ENCODE peak calls at places on chromosomes 11 and 22, in five cellular contexts. I is HFF-Myc, D is right lobe of liver, Y is ovary, R is heart right ventricle. V is an unnamed sample.

GRCh38 chr11:126925321-126926093 is 75.1 kb downstream of the KIRREL3 start:
- DNase-seq in R (no peak), I (no peak), D (no peak), Y (no peak), V (no peak)

GRCh38 chr11:111765320-111765983 is 737 bp downstream of the PPP2R1B start:
- DNase-seq in R (no peak), D (no peak), I (no peak), Y (no peak), V (no peak)

GRCh38 chr11:130414107-130415088 is 14.0 kb downstream of the ADAMTS8 start:
- DNase-seq in D (no peak), I (no peak), R (no peak), Y (no peak), V (no peak)

GRCh38 chr11:134412508-134413333 is 679 bp upstream of the B3GAT1 start:
- DNase-seq in R (no peak), D (no peak), Y (no peak), I (no peak), V (no peak)

GRCh38 chr11:70650075-70650909 is 252.0 kb downstream of the CTTN start:
- DNase-seq in D (peak; percentile 63), I (peak; percentile 17), Y (no peak), R (peak; percentile 33), V (peak; percentile 50)

GRCh38 chr11:113249491-113249763 is 65.0 kb upstream of the TTC12 start:
- DNase-seq in D (no peak), I (no peak), R (no peak), Y (no peak), V (no peak)

GRCh38 chr22:23773247-23774113 is 831 bp downstream of the MMP11 start:
- DNase-seq in D (no peak), Y (no peak), I (no peak), R (peak; percentile 56), V (peak; percentile 61)

GRCh38 chr11:94525933-94526332 is 13.7 kb downstream of the C11orf97 start:
- DNase-seq in Y (peak; percentile 55), R (peak; percentile 57), D (peak; percentile 56), I (peak; percentile 69), V (peak; percentile 66)

GRCh38 chr11:34145847-34146381 is 40.5 kb downstream of the NAT10 start:
- DNase-seq in D (no peak), I (no peak), Y (no peak), R (no peak), V (no peak)
- H3K4me3 ChIP-seq in D (no peak overlapping the region), I (no peak overlapping the region), Y (no peak overlapping the region), R (no peak overlapping the region), V (no peak overlapping the region)

GRCh38 chr11:63592975-63593395 is 21.2 kb downstream of the PLAAT3 start:
- DNase-seq in D (no peak), Y (no peak), R (no peak), I (no peak), V (no peak)
- TF ChIP-seq CTCF in D (peak; percentile 43), Y (no peak), R (peak; percentile 61), I (peak; percentile 59), V (peak; percentile 49)

GRCh38 chr22:50488886-50489285 is 2.2 kb downstream of the MIOX start:
- DNase-seq in Y (no peak), I (no peak), D (no peak), R (no peak), V (no peak)

GRCh38 chr22:50485221-50486131 is 1.2 kb upstream of the MIOX start:
- DNase-seq in D (peak; percentile 79), Y (no peak), I (no peak), R (no peak), V (no peak)

GRCh38 chr22:50488006-50488677 is 1.5 kb downstream of the MIOX start:
- DNase-seq in D (peak; percentile 44), I (no peak), Y (no peak), R (no peak), V (no peak)

GRCh38 chr22:50487290-50488005 is 789 bp downstream of the MIOX start:
- DNase-seq in I (no peak), Y (no peak), R (no peak), D (peak; percentile 39), V (no peak)

GRCh38 chr22:50486561-50487289 is at the start of gene MIOX:
- DNase-seq in I (no peak), R (no peak), Y (no peak), D (peak; percentile 42), V (no peak)
- H3K4me3 ChIP-seq in I (no peak within 1 kb of the TSS), R (no peak within 1 kb of the TSS), Y (no peak within 1 kb of the TSS), D (no peak within 1 kb of the TSS), V (no peak within 1 kb of the TSS)

GRCh38 chr22:50576070-50576469 is 2.2 kb downstream of the CPT1B start:
- DNase-seq in Y (no peak), I (peak; percentile 25), D (no peak), R (no peak), V (no peak)
- TF ChIP-seq CTCF in Y (no peak), I (peak; percentile 41), D (no peak), R (peak; percentile 58), V (peak; percentile 54)

DNA sequence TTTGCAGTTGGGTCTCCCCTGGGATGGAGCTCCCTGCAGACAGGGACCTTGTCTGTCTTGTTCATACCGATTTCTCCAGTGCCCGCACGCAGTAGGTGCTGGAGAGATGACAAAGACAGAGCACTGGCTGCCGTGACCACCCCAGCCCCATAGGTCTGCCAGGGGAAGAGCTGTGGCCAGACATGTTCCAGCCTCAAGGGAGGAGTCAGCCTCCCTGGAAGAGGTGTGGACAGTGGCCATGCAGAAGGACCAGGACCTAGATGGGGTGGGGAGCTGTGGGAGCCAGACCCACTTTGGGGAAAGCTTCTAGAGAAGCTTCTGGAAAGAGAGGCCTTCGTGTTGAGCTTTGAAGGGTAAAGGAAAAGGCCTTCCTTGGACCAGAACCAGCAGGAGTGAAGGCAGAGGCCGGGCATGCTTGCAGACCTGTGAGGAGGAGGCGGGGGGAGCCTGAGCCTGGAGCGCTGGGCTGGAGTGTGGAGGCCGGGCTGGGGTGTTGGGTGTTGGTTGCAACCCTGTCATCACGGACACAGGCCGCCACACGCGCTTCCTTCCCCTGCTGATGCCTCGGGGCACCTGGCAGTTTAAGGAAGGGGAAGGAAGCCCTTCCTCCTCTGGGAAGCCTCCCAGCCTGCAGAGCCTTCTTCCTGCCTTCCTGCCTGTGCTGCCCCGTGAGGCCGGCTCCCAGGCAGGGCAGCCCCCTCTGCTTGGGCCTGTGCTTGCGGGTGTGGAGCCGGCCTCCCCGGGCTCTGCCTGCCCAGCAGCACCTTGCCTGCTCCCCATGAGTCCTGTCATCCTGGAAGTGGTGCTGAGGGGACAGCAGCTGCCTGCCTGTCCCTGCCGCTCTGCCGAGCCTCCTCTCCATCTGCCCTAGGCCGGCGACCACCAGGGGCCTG is 12.3 kb downstream of the RELT start:
- DNase-seq in R (peak; percentile 65), I (no peak), D (no peak), Y (no peak), V (peak; percentile 70)
- H3K4me3 ChIP-seq in R (no peak overlapping the region), I (no peak overlapping the region), D (no peak overlapping the region), Y (no peak overlapping the region), V (no peak overlapping the region)

GRCh38 chr11:1919428-1920127 is at the start of gene TNNT3:
- DNase-seq in R (no peak), Y (no peak), I (no peak), D (no peak), V (no peak)
- TF ChIP-seq CTCF in R (peak; percentile 31), Y (no peak), I (no peak), D (no peak), V (no peak)

DNA sequence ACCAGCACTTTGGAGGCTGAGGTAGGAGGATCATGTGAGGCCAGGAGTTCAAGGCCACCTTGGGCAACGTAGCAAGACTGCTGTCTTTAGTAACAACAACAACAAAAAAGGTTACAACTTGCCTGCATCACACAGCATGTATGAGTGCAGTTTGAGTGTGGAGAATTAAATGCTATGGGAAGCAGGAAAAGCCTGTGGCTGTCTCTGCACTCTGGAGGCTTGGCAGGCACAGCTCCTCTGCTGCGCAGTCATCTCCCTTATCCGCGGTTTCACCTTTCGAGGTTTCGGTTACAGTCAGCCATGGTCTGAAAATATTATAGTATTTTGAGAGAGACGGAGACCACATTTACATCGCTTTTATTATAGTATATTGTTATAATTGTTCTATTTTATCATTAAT is 2.9 kb downstream of the MICAL2 start:
- DNase-seq in I (no peak), R (no peak), D (no peak), Y (no peak), V (no peak)
- H3K4me3 ChIP-seq in I (no peak overlapping the region), R (peak overlapping the region; percentile 27), D (no peak overlapping the region), Y (no peak overlapping the region), V (peak overlapping the region; percentile 2)

DNA sequence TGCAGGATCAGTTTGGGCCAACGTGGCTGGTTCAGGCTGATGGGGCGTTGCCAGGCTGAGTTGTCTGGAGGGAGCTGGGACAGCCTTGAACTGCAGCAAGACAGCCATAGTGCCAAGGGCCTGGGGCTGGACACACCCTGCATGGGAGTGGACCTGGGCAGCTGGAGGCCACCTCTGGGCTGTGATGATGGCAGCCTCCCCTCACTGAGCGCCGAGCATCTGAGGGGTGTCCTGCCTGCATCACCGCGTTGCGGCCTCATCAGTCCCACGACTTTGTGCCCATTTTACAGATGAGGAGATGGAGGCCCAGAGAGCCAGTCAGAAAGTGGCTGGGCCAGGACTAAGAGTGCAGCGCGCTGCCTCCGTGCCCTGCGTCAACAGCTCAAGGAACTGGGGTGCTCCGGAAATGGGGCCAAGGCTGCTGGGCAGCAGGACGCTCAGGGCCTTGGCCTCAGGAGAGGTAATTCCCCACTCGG is 590 bp upstream of the TSPO start:
- DNase-seq in I (no peak), R (no peak), D (no peak), Y (no peak), V (no peak)
- TF ChIP-seq CTCF in I (no peak), R (no peak), D (no peak), Y (no peak), V (no peak)

GRCh38 chr11:67400251-67400941 is 1.3 kb downstream of the PPP1CA start:
- DNase-seq in Y (no peak), D (no peak), R (no peak), I (no peak), V (no peak)
- H3K4me3 ChIP-seq in Y (peak overlapping the region; percentile 91), D (peak overlapping the region; percentile 99), R (peak overlapping the region; percentile 95), I (peak overlapping the region; percentile 90), V (peak overlapping the region; percentile 99)

V was measured in left ventricle myocardium inferior.